ENCODE peak calls at places on chromosomes 5 and 9, in nine cellular contexts. G is fibroblast of mammary gland, H is brain microvascular endothelial cell, V is tibial artery, K is transverse colon, A is right lobe of liver, S is GM13977, J is PC-3, M is BE2C. U is an unnamed sample.

GRCh38 chr5:94463739-94464138 is 154.7 kb downstream of the KIAA0825 start:
- DNase-seq in G (peak), J (no peak), K (no peak), A (no peak), S (no peak), H (no peak), V (no peak), M (no peak), U (no peak)

GRCh38 chr5:159043551-159043950 is 56.2 kb downstream of the EBF1 start:
- DNase-seq in H (no peak), M (no peak), S (no peak), K (no peak), J (no peak), G (no peak), A (no peak), V (no peak), U (no peak)

GRCh38 chr5:102583663-102584062 is 84.9 kb upstream of the SLCO6A1 start:
- DNase-seq in S (no peak), H (no peak), K (no peak), J (peak), M (peak), G (peak), V (no peak), A (no peak), U (no peak)

GRCh38 chr5:113447651-113448050 is 12.9 kb upstream of the TSSK1B start:
- DNase-seq in M (peak), S (no peak), K (no peak), G (peak), J (peak), H (no peak), A (no peak), V (no peak), U (peak)

GRCh38 chr5:120062515-120062917 is 401.6 kb upstream of the PRR16 start:
- DNase-seq in K (no peak), G (peak), S (no peak), M (no peak), V (no peak), J (peak), H (peak), A (no peak), U (no peak)

GRCh38 chr9:115969096-115969495 is 184.5 kb upstream of the PAPPA start:
- DNase-seq in A (no peak), J (no peak), V (no peak), K (no peak), S (no peak), G (peak), M (no peak), H (no peak), U (no peak)

GRCh38 chr5:107570805-107571531 is 99.8 kb downstream of the EFNA5 start:
- DNase-seq in H (peak), K (peak), M (no peak), S (peak), J (no peak), A (no peak), G (no peak), V (no peak), U (no peak)

GRCh38 chr9:92328225-92328624 is 2.5 kb downstream of the CENPP start:
- DNase-seq in A (no peak), V (no peak), S (no peak), G (peak), J (peak), K (no peak), H (peak), M (peak), U (no peak)

GRCh38 chr5:141303756-141304155 is at the start of gene SLC25A2:
- DNase-seq in K (no peak), G (no peak), J (no peak), H (no peak), A (no peak), M (no peak), V (no peak), S (no peak), U (no peak)

GRCh38 chr9:117516676-117517632 is 102.1 kb upstream of the ASTN2 start:
- DNase-seq in K (no peak), G (no peak), S (no peak), M (no peak), J (no peak), V (no peak), H (no peak), A (peak), U (no peak)

GRCh38 chr5:156380846-156381245 is 53.9 kb downstream of the SGCD start:
- DNase-seq in S (no peak), K (no peak), G (peak), M (no peak), V (no peak), A (no peak), H (no peak), J (no peak), U (no peak)

GRCh38 chr5:58530942-58531490 is 39.8 kb downstream of the GAPT start:
- DNase-seq in V (no peak), A (no peak), K (no peak), H (no peak), G (no peak), J (no peak), M (no peak), S (no peak), U (no peak)

GRCh38 chr9:91658513-91659105 is 235.0 kb upstream of the NFIL3 start:
- DNase-seq in V (no peak), A (no peak), G (no peak), H (no peak), K (no peak), S (no peak), J (no peak), M (peak), U (peak)

GRCh38 chr9:35195683-35196082 is 33.9 kb downstream of the UNC13B start:
- DNase-seq in J (no peak), K (no peak), H (peak), V (no peak), S (no peak), A (no peak), G (peak), M (no peak), U (no peak)

GRCh38 chr5:57693488-57694305 is 211.1 kb upstream of the ACTBL2 start:
- DNase-seq in H (no peak), S (no peak), A (no peak), M (no peak), J (no peak), K (no peak), V (no peak), G (peak), U (no peak)

GRCh38 chr9:126386088-126386487 is 59.5 kb downstream of the MVB12B start:
- DNase-seq in J (peak), S (no peak), V (no peak), H (no peak), A (peak), K (peak), M (peak), G (no peak), U (no peak)

GRCh38 chr9:109579191-109579948 is 81.3 kb upstream of the PTPN3 start:
- DNase-seq in V (no peak), G (no peak), M (no peak), A (no peak), J (no peak), S (no peak), H (peak), K (no peak), U (no peak)

DNA sequence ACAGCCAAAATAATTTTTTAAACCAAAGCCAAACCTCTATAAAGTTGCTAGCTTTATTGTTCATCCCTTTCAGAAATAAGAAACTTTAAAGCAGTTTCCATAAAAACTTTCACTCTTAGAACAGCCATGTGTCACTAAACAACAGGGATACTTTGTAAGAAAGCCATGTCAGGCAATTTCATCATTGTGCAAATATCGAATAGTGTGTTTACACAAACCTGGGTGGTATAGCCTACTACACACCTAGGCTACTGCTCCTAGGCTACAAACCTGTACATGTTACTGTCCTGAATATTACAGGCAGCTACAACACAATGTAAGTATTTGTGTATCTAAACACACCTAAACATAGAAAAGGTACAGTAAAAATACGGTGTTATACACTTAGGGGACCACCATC is 59.9 kb downstream of the TLE1 start:
- DNase-seq in S (no peak), V (no peak), A (no peak), M (no peak), J (peak), G (no peak), H (no peak), K (no peak), U (no peak)
- TF ChIP-seq CTCF in S (no peak), V (no peak), A (no peak), M (no peak), J (no peak), G (no peak), H (no peak), K (no peak), U (no peak)

GRCh38 chr5:176499273-176499672 is 37.9 kb downstream of the RNF44 start:
- DNase-seq in G (no peak), S (no peak), V (no peak), M (no peak), K (no peak), A (no peak), H (no peak), J (no peak), U (no peak)
- TF ChIP-seq CTCF in G (no peak), S (no peak), V (no peak), M (no peak), K (no peak), A (no peak), H (no peak), J (no peak), U (no peak)

DNA sequence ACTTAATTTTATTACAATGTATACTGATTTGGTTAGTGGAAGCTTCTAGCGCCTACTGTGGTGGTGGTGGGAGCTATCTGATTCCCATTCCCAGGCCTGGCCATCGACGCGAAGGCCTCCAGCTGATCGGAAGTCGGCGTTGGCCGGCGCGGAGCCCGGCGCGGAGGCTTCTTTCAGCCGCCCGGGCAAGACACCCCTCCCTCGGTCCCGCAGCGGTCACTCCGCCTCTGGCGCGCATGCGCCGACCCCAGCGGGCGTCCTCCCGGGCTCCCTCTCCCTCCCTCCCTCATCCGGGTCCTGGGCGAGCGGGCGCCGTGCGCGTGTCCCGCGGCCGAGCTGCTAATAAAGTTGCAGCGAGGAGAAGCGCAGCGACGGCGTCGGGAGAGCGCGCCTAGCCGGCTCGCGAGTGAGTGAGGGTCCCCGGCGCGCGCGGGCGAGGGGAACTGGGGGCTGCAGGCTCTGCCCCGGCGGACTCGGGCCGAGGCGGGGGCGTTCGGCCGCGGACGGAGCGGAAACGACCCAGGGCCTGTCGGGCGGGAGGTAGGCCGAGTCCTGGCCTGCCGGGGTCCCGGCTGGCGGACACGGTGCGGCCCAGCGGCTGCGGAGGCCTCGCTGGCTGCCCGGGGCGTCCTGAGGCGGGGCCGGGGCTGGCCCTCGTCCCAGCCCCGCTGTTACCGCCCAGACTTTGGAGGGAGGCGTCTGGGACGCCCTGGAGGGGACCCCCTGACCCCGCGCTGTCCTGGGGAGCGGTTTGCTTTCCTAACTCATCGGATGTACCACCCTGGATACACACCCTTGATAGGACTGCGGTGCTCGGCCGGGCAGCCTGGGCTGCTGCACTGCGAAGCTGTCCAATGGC is at the start of gene SMAD5:
- DNase-seq in H (peak), M (peak), K (peak), G (peak), J (peak), A (peak), S (peak), V (peak), U (peak)
- TF ChIP-seq CTCF in H (no peak), M (no peak), K (no peak), G (no peak), J (no peak), A (no peak), S (no peak), V (no peak), U (no peak)

DNA sequence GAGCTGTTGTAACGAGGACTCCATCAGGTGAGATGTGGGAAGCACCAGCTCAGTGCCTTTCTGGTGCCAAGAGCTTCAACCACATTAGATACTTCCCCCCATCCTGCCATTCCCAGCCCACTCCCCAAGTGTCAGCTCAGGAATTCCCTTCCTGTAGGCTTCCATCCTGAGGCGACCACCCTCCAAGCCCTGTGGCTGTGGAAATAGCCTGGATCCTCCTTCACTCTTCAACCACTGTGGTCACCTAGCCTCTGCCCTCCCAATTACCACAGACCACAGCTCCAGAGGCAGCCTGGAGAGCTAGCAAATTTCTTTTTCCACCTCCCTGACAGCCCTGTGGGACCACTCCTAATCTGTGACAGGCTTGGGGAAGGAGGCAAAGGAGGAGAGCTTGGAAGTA is 219.8 kb upstream of the MAP3K1 start:
- DNase-seq in H (no peak), A (no peak), J (no peak), M (no peak), K (no peak), G (no peak), V (no peak), S (no peak), U (no peak)
- TF ChIP-seq CTCF in H (no peak), A (no peak), J (no peak), M (no peak), K (no peak), G (no peak), V (no peak), S (no peak), U (no peak)

GRCh38 chr5:29896651-29897050 is 1296.8 kb upstream of the CDH6 start:
- DNase-seq in K (no peak), H (no peak), M (no peak), G (no peak), J (peak), V (no peak), A (no peak), S (no peak), U (no peak)
- TF ChIP-seq CTCF in K (no peak), H (no peak), M (no peak), G (no peak), J (no peak), V (no peak), A (no peak), S (no peak), U (no peak)

GRCh38 chr5:74382115-74382514 is 258.4 kb downstream of the ENC1 start:
- DNase-seq in G (no peak), K (no peak), A (no peak), S (no peak), V (no peak), J (no peak), M (no peak), H (no peak), U (no peak)
- TF ChIP-seq CTCF in G (no peak), K (no peak), A (no peak), S (no peak), V (no peak), J (no peak), M (no peak), H (no peak), U (no peak)

DNA sequence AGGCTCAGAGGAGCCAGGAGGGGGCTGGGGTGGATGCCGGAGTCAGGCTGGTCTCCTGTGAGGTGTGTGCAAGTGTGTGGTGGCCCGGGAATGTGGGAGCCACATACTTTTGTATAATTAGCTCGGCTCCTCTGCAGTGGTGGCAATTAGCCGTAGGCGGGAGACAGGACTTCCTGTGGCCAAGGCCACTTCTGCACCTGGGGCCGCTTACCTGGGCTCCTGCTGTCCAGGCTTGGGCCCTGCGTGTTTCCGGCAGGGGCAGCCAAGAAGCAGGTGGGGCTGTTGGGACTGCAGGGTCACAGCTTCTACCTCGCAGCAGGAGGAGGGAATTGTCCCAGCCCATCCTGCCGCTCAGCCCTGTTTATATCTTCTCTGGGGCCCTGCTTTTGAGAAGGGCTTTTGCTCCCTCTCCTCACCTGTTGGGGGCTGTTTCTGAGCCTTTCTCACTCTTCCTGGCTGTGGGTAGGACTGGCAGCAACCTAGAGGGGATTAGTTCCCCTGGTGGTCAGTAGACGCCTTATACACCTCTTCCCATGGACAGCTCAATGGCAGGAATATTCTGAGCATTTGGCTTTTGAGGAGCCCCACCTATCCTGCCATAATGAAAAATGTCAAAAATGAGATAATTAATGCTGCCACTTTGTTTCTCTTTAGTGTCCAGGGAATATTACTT is 145.4 kb upstream of the PITX1 start:
- DNase-seq in H (no peak), V (no peak), S (no peak), J (no peak), A (no peak), M (no peak), K (no peak), G (no peak), U (no peak)
- TF ChIP-seq CTCF in H (peak), V (no peak), S (no peak), J (no peak), A (no peak), M (peak), K (no peak), G (no peak), U (peak)

GRCh38 chr9:78860806-78861475 is 564.0 kb downstream of the PSAT1 start:
- DNase-seq in G (peak), H (peak), A (no peak), K (no peak), V (no peak), J (peak), S (no peak), M (no peak), U (no peak)
- TF ChIP-seq CTCF in G (peak), H (peak), A (no peak), K (no peak), V (no peak), J (no peak), S (peak), M (peak), U (no peak)

GRCh38 chr5:15995206-15996052 is 184.2 kb downstream of the MARCHF11 start:
- DNase-seq in A (no peak), M (peak), H (peak), K (no peak), S (no peak), V (no peak), G (peak), J (peak), U (peak)
- TF ChIP-seq CTCF in A (peak), M (peak), H (peak), K (no peak), S (no peak), V (peak), G (peak), J (peak), U (peak)